ENCODE peak calls at places on chromosomes 12 and 14, in four cellular contexts. One of them, this sample, is unnamed.

GRCh38 chr14:23487216-23487615 is 17.7 kb downstream of the NGDN start:
- DNase-seq in K562: no peak
- DNase-seq in HepG2: no peak
- DNase-seq in GM12878: no peak
- DNase-seq in this sample: no peak

GRCh38 chr14:103121846-103122577 is 1.2 kb upstream of the TNFAIP2 start:
- DNase-seq in GM12878: no peak
- DNase-seq in HepG2: peak
- DNase-seq in K562: peak
- DNase-seq in this sample: no peak

GRCh38 chr12:89863332-89863938 is 154.8 kb upstream of the ATP2B1 start:
- DNase-seq in GM12878: peak
- DNase-seq in K562: no peak
- DNase-seq in HepG2: no peak
- DNase-seq in this sample: no peak

GRCh38 chr12:119139448-119139847 is 39.3 kb upstream of the HSPB8 start:
- DNase-seq in K562: no peak
- DNase-seq in GM12878: no peak
- DNase-seq in HepG2: no peak
- DNase-seq in this sample: no peak

GRCh38 chr12:94922561-94922960 is 80.9 kb downstream of the NDUFA12 start:
- DNase-seq in GM12878: no peak
- DNase-seq in K562: no peak
- DNase-seq in HepG2: no peak
- DNase-seq in this sample: no peak

GRCh38 chr14:74614508-74615495 is 2.8 kb upstream of the LTBP2 start:
- DNase-seq in GM12878: peak
- DNase-seq in HepG2: no peak
- DNase-seq in K562: no peak
- DNase-seq in this sample: no peak

GRCh38 chr14:24851837-24852236 is 198.1 kb downstream of the STXBP6 start:
- DNase-seq in K562: no peak
- DNase-seq in HepG2: no peak
- DNase-seq in GM12878: no peak
- DNase-seq in this sample: no peak

GRCh38 chr12:80419660-80420059 is 24.4 kb upstream of the PTPRQ start:
- DNase-seq in K562: no peak
- DNase-seq in GM12878: no peak
- DNase-seq in HepG2: no peak
- DNase-seq in this sample: no peak

GRCh38 chr12:12159988-12160387 is 89.2 kb downstream of the BCL2L14 start:
- DNase-seq in HepG2: no peak
- DNase-seq in GM12878: no peak
- DNase-seq in K562: no peak
- DNase-seq in this sample: no peak

GRCh38 chr12:100708591-100708990 is 86.0 kb upstream of the ANO4 start:
- DNase-seq in HepG2: no peak
- DNase-seq in GM12878: no peak
- DNase-seq in K562: no peak
- DNase-seq in this sample: no peak

GRCh38 chr12:126424696-126425095 is 1359.5 kb downstream of the AACS start:
- DNase-seq in K562: no peak
- DNase-seq in GM12878: no peak
- DNase-seq in HepG2: no peak
- DNase-seq in this sample: no peak

GRCh38 chr12:47820631-47821345 is 1.1 kb upstream of the HDAC7 start:
- DNase-seq in K562: peak
- DNase-seq in HepG2: peak
- DNase-seq in GM12878: no peak
- DNase-seq in this sample: no peak

DNA sequence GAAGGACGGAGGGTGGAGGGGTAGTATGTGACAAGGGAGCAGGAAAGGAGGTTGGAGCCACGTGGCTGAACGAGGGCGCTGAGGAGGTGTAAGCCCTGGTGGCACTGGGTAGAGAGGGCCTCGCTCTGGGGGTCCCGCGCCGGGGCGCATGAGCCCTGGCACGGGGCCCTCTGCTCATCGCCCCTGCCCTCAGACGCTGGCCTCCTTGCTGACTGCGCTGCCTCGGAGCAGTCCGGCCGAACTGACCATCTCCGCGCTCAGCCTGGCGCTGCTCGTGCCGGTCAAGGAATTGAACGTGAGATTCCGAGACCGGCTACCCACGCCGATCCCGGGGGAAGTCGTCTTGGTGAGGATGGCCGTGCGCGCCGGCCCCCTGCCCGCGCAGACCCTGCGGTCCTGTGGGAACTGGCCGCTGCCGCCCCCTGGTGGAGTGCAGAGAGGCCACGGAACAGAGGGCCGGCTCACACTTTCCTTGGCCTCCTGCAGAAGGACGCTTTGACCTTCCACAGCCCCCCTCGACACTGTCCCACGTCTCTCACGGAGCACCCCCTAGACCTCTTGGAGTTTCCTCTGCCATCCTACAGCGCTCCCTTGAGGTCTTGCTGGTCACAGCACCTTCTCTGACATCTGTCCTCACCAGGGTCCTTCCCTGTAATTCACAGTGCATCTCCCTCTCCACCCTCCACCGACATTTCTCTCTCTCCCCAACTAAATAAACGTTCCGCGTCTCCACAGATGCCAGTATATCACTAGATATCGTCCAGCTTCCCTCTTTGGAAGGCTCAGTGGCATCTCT is 10.5 kb downstream of the ARHGEF25 start:
- DNase-seq in HepG2: no peak
- DNase-seq in K562: peak
- DNase-seq in GM12878: no peak
- DNase-seq in this sample: no peak
- TF ChIP-seq EZH2 in HepG2: no peak
- TF ChIP-seq EZH2 in K562: no peak
- TF ChIP-seq EZH2 in GM12878: no peak
- TF ChIP-seq EZH2 in this sample: no peak

GRCh38 chr14:99562848-99563748 is 40.9 kb downstream of the CCDC85C start:
- DNase-seq in GM12878: no peak
- DNase-seq in K562: peak
- DNase-seq in HepG2: peak
- DNase-seq in this sample: peak
- TF ChIP-seq CBX5 in GM12878: no peak
- TF ChIP-seq CBX5 in K562: no peak
- TF ChIP-seq CBX5 in HepG2: peak
- TF ChIP-seq CBX5 in this sample: no peak

GRCh38 chr12:54033980-54034783 is 1.3 kb downstream of the HOXC5 start:
- DNase-seq in K562: no peak
- DNase-seq in GM12878: no peak
- DNase-seq in HepG2: no peak
- DNase-seq in this sample: no peak
- TF ChIP-seq EZH2 in K562: no peak
- TF ChIP-seq EZH2 in GM12878: no peak
- TF ChIP-seq EZH2 in HepG2: no peak
- TF ChIP-seq EZH2 in this sample: peak

GRCh38 chr14:21096889-21097615 is 1.4 kb downstream of the ZNF219 start:
- DNase-seq in GM12878: no peak
- DNase-seq in K562: no peak
- DNase-seq in HepG2: no peak
- DNase-seq in this sample: no peak

GRCh38 chr14:21097616-21098133 is 780 bp downstream of the ZNF219 start:
- DNase-seq in HepG2: no peak
- DNase-seq in GM12878: no peak
- DNase-seq in K562: peak
- DNase-seq in this sample: no peak

GRCh38 chr14:21096438-21096837 is 2.0 kb downstream of the ZNF219 start:
- DNase-seq in GM12878: no peak
- DNase-seq in K562: no peak
- DNase-seq in HepG2: no peak
- DNase-seq in this sample: no peak

GRCh38 chr14:21093769-21094681 is 4.4 kb downstream of the ZNF219 start:
- DNase-seq in HepG2: no peak
- DNase-seq in K562: no peak
- DNase-seq in GM12878: no peak
- DNase-seq in this sample: no peak

DNA sequence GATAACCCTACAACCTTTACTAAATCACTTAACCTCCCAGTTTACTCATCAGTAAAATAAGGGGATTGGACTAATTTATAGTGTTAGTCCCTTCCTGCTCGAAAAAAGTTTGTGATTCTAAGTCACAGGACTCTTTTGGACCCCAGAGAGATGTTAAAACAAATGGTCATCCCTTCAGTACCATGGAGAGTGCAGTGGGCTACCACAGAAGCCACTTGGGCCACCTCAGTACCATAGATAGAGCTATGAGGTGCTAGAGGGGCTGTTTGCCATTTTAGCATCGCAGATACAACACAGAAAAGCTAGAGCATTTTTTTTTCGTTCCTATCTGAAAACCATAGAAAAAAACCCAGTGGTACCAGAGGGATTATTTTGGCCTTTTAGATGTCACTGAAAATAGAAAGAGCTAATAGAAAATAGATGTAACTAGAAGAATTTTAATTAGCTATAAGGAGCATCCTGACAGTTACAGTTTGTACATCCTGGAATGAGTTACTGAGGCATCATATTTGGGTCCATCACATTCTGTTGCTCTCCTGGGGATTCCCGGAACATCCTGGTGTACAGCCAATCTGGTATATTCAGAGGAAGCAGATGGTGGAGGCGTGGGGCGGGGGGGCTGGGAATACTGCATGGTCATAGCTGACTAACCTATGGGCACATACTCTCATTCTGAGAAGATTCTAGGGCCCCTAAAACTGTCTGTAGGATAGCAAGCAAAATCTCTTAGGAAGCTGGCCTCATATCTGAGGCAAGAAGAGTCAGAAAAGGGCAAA is 2.8 kb downstream of the ZNF219 start:
- DNase-seq in K562: no peak
- DNase-seq in HepG2: no peak
- DNase-seq in GM12878: no peak
- DNase-seq in this sample: no peak
- TF ChIP-seq CBX5 in K562: no peak
- TF ChIP-seq CBX5 in HepG2: no peak
- TF ChIP-seq CBX5 in GM12878: no peak
- TF ChIP-seq CBX5 in this sample: no peak

DNA sequence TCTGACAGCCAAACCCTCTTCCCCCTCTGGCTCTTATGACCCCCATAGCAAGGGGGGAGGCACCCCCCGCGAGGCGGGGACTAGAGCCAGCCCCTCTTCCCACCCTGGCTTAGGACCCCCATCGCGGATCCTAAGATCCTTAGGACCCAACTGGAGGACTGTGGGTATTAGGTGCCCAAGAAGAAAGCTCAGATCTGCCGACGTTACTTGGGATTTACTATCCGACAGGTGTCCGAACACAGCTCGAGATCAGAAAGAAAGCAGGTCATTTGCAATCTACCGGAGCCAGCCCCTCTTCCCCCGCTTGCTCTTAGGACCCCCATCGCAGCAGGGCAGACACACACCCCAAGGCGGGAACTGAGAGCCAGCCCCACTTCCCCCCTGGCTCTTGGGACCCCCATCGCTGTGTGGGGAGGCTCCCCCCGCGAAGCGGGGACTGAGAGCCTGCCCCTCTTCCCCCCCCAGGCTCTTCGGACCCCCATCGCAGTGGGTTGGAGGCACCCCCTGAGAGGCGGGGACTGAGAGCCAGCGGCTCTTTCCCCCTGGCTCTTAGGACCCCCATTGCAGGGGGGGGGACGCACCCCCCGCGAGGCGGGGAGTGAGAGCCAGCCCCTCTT is 46.8 kb downstream of the DDX11 start:
- DNase-seq in K562: no peak
- DNase-seq in HepG2: no peak
- DNase-seq in GM12878: no peak
- DNase-seq in this sample: no peak
- TF ChIP-seq EZH2 in K562: no peak
- TF ChIP-seq EZH2 in HepG2: no peak
- TF ChIP-seq EZH2 in GM12878: no peak
- TF ChIP-seq EZH2 in this sample: no peak

GRCh38 chr14:92397140-92397815 is 74.3 kb downstream of the SLC24A4 start:
- DNase-seq in GM12878: no peak
- DNase-seq in K562: no peak
- DNase-seq in HepG2: no peak
- DNase-seq in this sample: no peak
- TF ChIP-seq CBX5 in GM12878: no peak
- TF ChIP-seq CBX5 in K562: no peak
- TF ChIP-seq CBX5 in HepG2: no peak
- TF ChIP-seq CBX5 in this sample: no peak

This sample was measured in H1.